ENCODE peak calls at places on chromosomes 6 and 20, in six cellular contexts. One of them, this sample, is unnamed.

GRCh38 chr20:17611540-17612286 is 41.8 kb downstream of the DSTN start:
- DNase-seq in WERI-Rb-1: peak; percentile 64
- DNase-seq in psoas muscle: peak; percentile 56
- DNase-seq in endodermal cell: peak; percentile 61
- DNase-seq in hepatocyte: peak; percentile 68
- DNase-seq in transverse colon: peak; percentile 53
- DNase-seq in this sample: peak; percentile 46

GRCh38 chr6:136773473-136773796 is 18.8 kb downstream of the MAP3K5 start:
- DNase-seq in WERI-Rb-1: no peak
- DNase-seq in psoas muscle: no peak
- DNase-seq in endodermal cell: no peak
- DNase-seq in hepatocyte: no peak
- DNase-seq in transverse colon: no peak
- DNase-seq in this sample: no peak

GRCh38 chr6:137217801-137218472 is 1.2 kb downstream of the IFNGR1 start:
- DNase-seq in WERI-Rb-1: no peak
- DNase-seq in psoas muscle: peak; percentile 59
- DNase-seq in endodermal cell: no peak
- DNase-seq in hepatocyte: peak; percentile 57
- DNase-seq in transverse colon: peak; percentile 67
- DNase-seq in this sample: no peak

GRCh38 chr6:166173292-166173951 is 5.8 kb upstream of the TBXT start:
- DNase-seq in WERI-Rb-1: peak; percentile 49
- DNase-seq in psoas muscle: no peak
- DNase-seq in endodermal cell: peak; percentile 91
- DNase-seq in hepatocyte: peak; percentile 32
- DNase-seq in transverse colon: no peak
- DNase-seq in this sample: peak; percentile 41

GRCh38 chr6:45927421-45928234 is 88.0 kb downstream of the CLIC5 start:
- DNase-seq in WERI-Rb-1: peak; percentile 40
- DNase-seq in psoas muscle: no peak
- DNase-seq in endodermal cell: peak; percentile 33
- DNase-seq in hepatocyte: peak; percentile 34
- DNase-seq in transverse colon: no peak
- DNase-seq in this sample: no peak

GRCh38 chr20:37207176-37207575 is 27.8 kb upstream of the MROH8 start:
- DNase-seq in WERI-Rb-1: no peak
- DNase-seq in psoas muscle: no peak
- DNase-seq in endodermal cell: peak; percentile 8
- DNase-seq in hepatocyte: no peak
- DNase-seq in transverse colon: no peak
- DNase-seq in this sample: no peak

GRCh38 chr20:18684775-18685174 is 96.9 kb downstream of the DTD1 start:
- DNase-seq in WERI-Rb-1: no peak
- DNase-seq in psoas muscle: no peak
- DNase-seq in endodermal cell: no peak
- DNase-seq in hepatocyte: no peak
- DNase-seq in transverse colon: no peak
- DNase-seq in this sample: no peak

GRCh38 chr6:2990932-2991506 is 8.7 kb upstream of the NQO2 start:
- DNase-seq in WERI-Rb-1: no peak
- DNase-seq in psoas muscle: no peak
- DNase-seq in endodermal cell: no peak
- DNase-seq in hepatocyte: no peak
- DNase-seq in transverse colon: no peak
- DNase-seq in this sample: no peak

GRCh38 chr6:11848852-11849731 is 70.5 kb upstream of the ADTRP start:
- DNase-seq in WERI-Rb-1: no peak
- DNase-seq in psoas muscle: no peak
- DNase-seq in endodermal cell: no peak
- DNase-seq in hepatocyte: no peak
- DNase-seq in transverse colon: no peak
- DNase-seq in this sample: no peak

GRCh38 chr6:99467509-99468106 is 42.5 kb upstream of the PNISR start:
- DNase-seq in WERI-Rb-1: no peak
- DNase-seq in psoas muscle: no peak
- DNase-seq in endodermal cell: no peak
- DNase-seq in hepatocyte: peak; percentile 37
- DNase-seq in transverse colon: no peak
- DNase-seq in this sample: peak; percentile 37

GRCh38 chr20:36720510-36720909 is 25.4 kb downstream of the NDRG3 start:
- DNase-seq in WERI-Rb-1: no peak
- DNase-seq in psoas muscle: no peak
- DNase-seq in endodermal cell: no peak
- DNase-seq in hepatocyte: no peak
- DNase-seq in transverse colon: no peak
- DNase-seq in this sample: no peak

GRCh38 chr20:51067792-51068191 is 44.9 kb upstream of the KCNG1 start:
- DNase-seq in WERI-Rb-1: no peak
- DNase-seq in psoas muscle: no peak
- DNase-seq in endodermal cell: peak; percentile 31
- DNase-seq in hepatocyte: no peak
- DNase-seq in transverse colon: no peak
- DNase-seq in this sample: no peak

GRCh38 chr20:12969071-12969669 is 39.6 kb upstream of the SPTLC3 start:
- DNase-seq in WERI-Rb-1: no peak
- DNase-seq in psoas muscle: no peak
- DNase-seq in endodermal cell: no peak
- DNase-seq in hepatocyte: no peak
- DNase-seq in transverse colon: no peak
- DNase-seq in this sample: no peak

GRCh38 chr6:90079555-90080490 is 185.6 kb downstream of the GJA10 start:
- DNase-seq in WERI-Rb-1: no peak
- DNase-seq in psoas muscle: no peak
- DNase-seq in endodermal cell: no peak
- DNase-seq in hepatocyte: no peak
- DNase-seq in transverse colon: no peak
- DNase-seq in this sample: no peak

GRCh38 chr6:56954389-56955170 is at the start of gene BEND6:
- DNase-seq in WERI-Rb-1: peak; percentile 76
- DNase-seq in psoas muscle: peak; percentile 69
- DNase-seq in endodermal cell: peak; percentile 87
- DNase-seq in hepatocyte: peak; percentile 82
- DNase-seq in transverse colon: peak; percentile 38
- DNase-seq in this sample: peak; percentile 88

GRCh38 chr20:23133560-23133998 is 47.5 kb upstream of the CD93 start:
- DNase-seq in WERI-Rb-1: no peak
- DNase-seq in psoas muscle: no peak
- DNase-seq in endodermal cell: peak; percentile 65
- DNase-seq in hepatocyte: no peak
- DNase-seq in transverse colon: no peak
- DNase-seq in this sample: no peak

GRCh38 chr6:88868559-88868860 is 94.9 kb downstream of the RNGTT start:
- DNase-seq in WERI-Rb-1: no peak
- DNase-seq in psoas muscle: no peak
- DNase-seq in endodermal cell: no peak
- DNase-seq in hepatocyte: no peak
- DNase-seq in transverse colon: no peak
- DNase-seq in this sample: no peak

GRCh38 chr20:10679269-10679668 is 5.5 kb upstream of the JAG1 start:
- DNase-seq in WERI-Rb-1: no peak
- DNase-seq in psoas muscle: no peak
- DNase-seq in endodermal cell: no peak
- DNase-seq in hepatocyte: no peak
- DNase-seq in transverse colon: no peak
- DNase-seq in this sample: peak; percentile 36

GRCh38 chr6:77502966-77503365 is 39.7 kb upstream of the HTR1B start:
- DNase-seq in WERI-Rb-1: no peak
- DNase-seq in psoas muscle: no peak
- DNase-seq in endodermal cell: no peak
- DNase-seq in hepatocyte: no peak
- DNase-seq in transverse colon: no peak
- DNase-seq in this sample: no peak

GRCh38 chr6:164882236-164882635 is 427.2 kb downstream of the C6orf118 start:
- DNase-seq in WERI-Rb-1: no peak
- DNase-seq in psoas muscle: no peak
- DNase-seq in endodermal cell: no peak
- DNase-seq in hepatocyte: no peak
- DNase-seq in transverse colon: no peak
- DNase-seq in this sample: no peak

GRCh38 chr6:80179691-80180090 is 73.2 kb downstream of the BCKDHB start:
- DNase-seq in WERI-Rb-1: no peak
- DNase-seq in psoas muscle: no peak
- DNase-seq in endodermal cell: no peak
- DNase-seq in hepatocyte: no peak
- DNase-seq in transverse colon: no peak
- DNase-seq in this sample: no peak

GRCh38 chr20:31712564-31713311 is 9.9 kb downstream of the BCL2L1 start:
- DNase-seq in WERI-Rb-1: no peak
- DNase-seq in psoas muscle: peak; percentile 90
- DNase-seq in endodermal cell: peak; percentile 76
- DNase-seq in hepatocyte: peak; percentile 75
- DNase-seq in transverse colon: peak; percentile 82
- DNase-seq in this sample: peak; percentile 93

GRCh38 chr6:37099442-37099841 is 70.5 kb upstream of the PIM1 start:
- DNase-seq in WERI-Rb-1: no peak
- DNase-seq in psoas muscle: no peak
- DNase-seq in endodermal cell: no peak
- DNase-seq in hepatocyte: no peak
- DNase-seq in transverse colon: no peak
- DNase-seq in this sample: no peak

GRCh38 chr6:111757342-111757741 is 115.9 kb downstream of the FYN start:
- DNase-seq in WERI-Rb-1: no peak
- DNase-seq in psoas muscle: no peak
- DNase-seq in endodermal cell: peak; percentile 20
- DNase-seq in hepatocyte: no peak
- DNase-seq in transverse colon: no peak
- DNase-seq in this sample: peak; percentile 48

GRCh38 chr20:5602346-5602745 is 147.9 kb upstream of the SHLD1 start:
- DNase-seq in WERI-Rb-1: no peak
- DNase-seq in psoas muscle: no peak
- DNase-seq in endodermal cell: no peak
- DNase-seq in hepatocyte: no peak
- DNase-seq in transverse colon: no peak
- DNase-seq in this sample: peak; percentile 30

DNA sequence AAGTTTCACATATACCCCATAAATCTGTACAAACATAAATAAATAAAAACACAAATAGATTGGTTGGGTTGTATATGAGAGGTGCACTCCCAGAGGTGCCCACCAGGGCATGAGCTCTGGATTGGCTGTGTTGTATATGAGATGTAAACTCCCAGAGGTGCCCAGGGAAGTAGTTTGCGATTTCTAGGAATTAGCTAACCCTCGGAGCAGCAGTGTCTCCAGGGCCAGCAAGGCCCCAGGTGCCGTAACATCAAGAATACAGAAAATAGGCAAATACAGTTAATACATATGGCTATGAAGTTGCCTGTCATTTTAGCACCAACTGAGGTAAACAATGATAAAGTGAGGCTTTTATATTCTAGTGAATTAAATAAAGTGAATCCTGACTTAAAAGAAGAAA is 5.4 kb upstream of the GINM1 start:
- DNase-seq in WERI-Rb-1: peak; percentile 25
- DNase-seq in psoas muscle: no peak
- DNase-seq in endodermal cell: peak; percentile 76
- DNase-seq in hepatocyte: peak; percentile 19
- DNase-seq in transverse colon: no peak
- DNase-seq in this sample: peak; percentile 13
- H3K27me3 ChIP-seq in WERI-Rb-1: peaks cover 4% of the 10 kb centered on the region
- H3K27me3 ChIP-seq in psoas muscle: no peaks in the 10 kb centered on the region
- H3K27me3 ChIP-seq in endodermal cell: peaks cover 69% of the 10 kb centered on the region
- H3K27me3 ChIP-seq in hepatocyte: peaks cover 23% of the 10 kb centered on the region
- H3K27me3 ChIP-seq in transverse colon: peaks cover 28% of the 10 kb centered on the region
- H3K27me3 ChIP-seq in this sample: peaks cover 50% of the 10 kb centered on the region

GRCh38 chr20:59767656-59768055 is 163.3 kb downstream of the PHACTR3 start:
- DNase-seq in WERI-Rb-1: no peak
- DNase-seq in psoas muscle: no peak
- DNase-seq in endodermal cell: no peak
- DNase-seq in hepatocyte: no peak
- DNase-seq in transverse colon: no peak
- DNase-seq in this sample: no peak
- H3K9me3 ChIP-seq in WERI-Rb-1: no peaks in the 10 kb centered on the region
- H3K9me3 ChIP-seq in psoas muscle: no peaks in the 10 kb centered on the region
- H3K9me3 ChIP-seq in endodermal cell: no peaks in the 10 kb centered on the region
- H3K9me3 ChIP-seq in hepatocyte: no peaks in the 10 kb centered on the region
- H3K9me3 ChIP-seq in transverse colon: no peaks in the 10 kb centered on the region
- H3K9me3 ChIP-seq in this sample: no peaks in the 10 kb centered on the region

GRCh38 chr6:21533678-21534077 is 59.9 kb upstream of the SOX4 start:
- DNase-seq in WERI-Rb-1: no peak
- DNase-seq in psoas muscle: no peak
- DNase-seq in endodermal cell: no peak
- DNase-seq in hepatocyte: no peak
- DNase-seq in transverse colon: no peak
- DNase-seq in this sample: peak; percentile 11

GRCh38 chr6:21537660-21538059 is 55.9 kb upstream of the SOX4 start:
- DNase-seq in WERI-Rb-1: no peak
- DNase-seq in psoas muscle: no peak
- DNase-seq in endodermal cell: no peak
- DNase-seq in hepatocyte: no peak
- DNase-seq in transverse colon: peak; percentile 61
- DNase-seq in this sample: no peak

GRCh38 chr6:21536280-21536766 is 57.2 kb upstream of the SOX4 start:
- DNase-seq in WERI-Rb-1: no peak
- DNase-seq in psoas muscle: no peak
- DNase-seq in endodermal cell: no peak
- DNase-seq in hepatocyte: no peak
- DNase-seq in transverse colon: no peak
- DNase-seq in this sample: no peak

GRCh38 chr6:21539621-21540100 is 53.9 kb upstream of the SOX4 start:
- DNase-seq in WERI-Rb-1: peak; percentile 41
- DNase-seq in psoas muscle: no peak
- DNase-seq in endodermal cell: peak; percentile 71
- DNase-seq in hepatocyte: no peak
- DNase-seq in transverse colon: no peak
- DNase-seq in this sample: peak; percentile 14

GRCh38 chr6:21538186-21538798 is 55.3 kb upstream of the SOX4 start:
- DNase-seq in WERI-Rb-1: no peak
- DNase-seq in psoas muscle: no peak
- DNase-seq in endodermal cell: no peak
- DNase-seq in hepatocyte: no peak
- DNase-seq in transverse colon: no peak
- DNase-seq in this sample: peak; percentile 21
- H3K27me3 ChIP-seq in WERI-Rb-1: no peaks in the 10 kb centered on the region
- H3K27me3 ChIP-seq in psoas muscle: no peaks in the 10 kb centered on the region
- H3K27me3 ChIP-seq in endodermal cell: peaks cover 40% of the 10 kb centered on the region
- H3K27me3 ChIP-seq in hepatocyte: no peaks in the 10 kb centered on the region
- H3K27me3 ChIP-seq in transverse colon: no peaks in the 10 kb centered on the region
- H3K27me3 ChIP-seq in this sample: no peaks in the 10 kb centered on the region

GRCh38 chr6:170096803-170097504 is 193.9 kb downstream of the DLL1 start:
- DNase-seq in WERI-Rb-1: no peak
- DNase-seq in psoas muscle: peak; percentile 25
- DNase-seq in endodermal cell: peak; percentile 40
- DNase-seq in hepatocyte: no peak
- DNase-seq in transverse colon: no peak
- DNase-seq in this sample: no peak
- H3K9me3 ChIP-seq in WERI-Rb-1: no peaks in the 10 kb centered on the region
- H3K9me3 ChIP-seq in psoas muscle: no peaks in the 10 kb centered on the region
- H3K9me3 ChIP-seq in endodermal cell: no peaks in the 10 kb centered on the region
- H3K9me3 ChIP-seq in hepatocyte: no peaks in the 10 kb centered on the region
- H3K9me3 ChIP-seq in transverse colon: no peaks in the 10 kb centered on the region
- H3K9me3 ChIP-seq in this sample: no peaks in the 10 kb centered on the region

GRCh38 chr20:38722708-38723068 is 1.6 kb upstream of the SLC32A1 start:
- DNase-seq in WERI-Rb-1: no peak
- DNase-seq in psoas muscle: no peak
- DNase-seq in endodermal cell: peak; percentile 83
- DNase-seq in hepatocyte: no peak
- DNase-seq in transverse colon: no peak
- DNase-seq in this sample: no peak
- H3K27me3 ChIP-seq in WERI-Rb-1: peaks cover 78% of the 10 kb centered on the region
- H3K27me3 ChIP-seq in psoas muscle: peaks cover 99% of the 10 kb centered on the region
- H3K27me3 ChIP-seq in endodermal cell: peaks cover 100% of the 10 kb centered on the region
- H3K27me3 ChIP-seq in hepatocyte: peaks cover 98% of the 10 kb centered on the region
- H3K27me3 ChIP-seq in transverse colon: peaks cover 100% of the 10 kb centered on the region
- H3K27me3 ChIP-seq in this sample: peaks cover 100% of the 10 kb centered on the region

This sample was measured in cardiac muscle cell.